ENCODE peak calls at places on chromosomes 6 and 20, in nine cellular contexts. E is GM12878, Y is H1, O is sigmoid colon, B is A549, G is K562, N is transverse colon, C is tibial nerve, A is suprapubic skin. Q is an unnamed sample.

GRCh38 chr6:83511901-83512681 is at the start of gene PRSS35:
- DNase-seq in B (peak; percentile 40), Y (peak; percentile 84), E (no peak), N (peak; percentile 38), C (no peak), A (no peak), O (no peak), G (peak; percentile 29), Q (peak; percentile 47)

GRCh38 chr6:97563529-97563928 is 280.5 kb upstream of the MMS22L start:
- DNase-seq in G (no peak), E (no peak), O (no peak), Y (no peak), N (no peak), A (no peak), C (no peak), B (no peak), Q (no peak)

GRCh38 chr20:23152308-23152892 is 66.3 kb upstream of the CD93 start:
- DNase-seq in B (no peak), O (peak; percentile 85), G (peak; percentile 61), N (peak; percentile 49), C (no peak), E (no peak), A (peak; percentile 84), Y (peak; percentile 27), Q (peak; percentile 49)

GRCh38 chr6:46677314-46677654 is 10.4 kb upstream of the TDRD6 start:
- DNase-seq in B (peak; percentile 9), N (no peak), Y (no peak), C (no peak), A (no peak), G (no peak), O (no peak), E (no peak), Q (no peak)

GRCh38 chr6:168791916-168792315 is 350.9 kb downstream of the SMOC2 start:
- DNase-seq in C (no peak), B (no peak), E (no peak), A (no peak), G (no peak), N (no peak), O (no peak), Y (no peak), Q (no peak)

GRCh38 chr6:85923013-85923430 is 280.3 kb upstream of the SYNCRIP start:
- DNase-seq in G (no peak), Y (peak; percentile 56), E (peak; percentile 13), O (no peak), B (peak; percentile 2), C (no peak), N (no peak), A (no peak), Q (no peak)

GRCh38 chr20:21586682-21587081 is 72.8 kb upstream of the NKX2-2 start:
- DNase-seq in Y (no peak), C (no peak), E (no peak), A (no peak), G (no peak), B (no peak), O (no peak), N (no peak), Q (no peak)

GRCh38 chr6:98657764-98658163 is 176.6 kb upstream of the POU3F2 start:
- DNase-seq in E (no peak), A (no peak), B (no peak), O (no peak), C (no peak), Y (no peak), G (no peak), N (no peak), Q (no peak)

GRCh38 chr6:97705568-97705967 is 422.6 kb upstream of the MMS22L start:
- DNase-seq in B (no peak), N (no peak), G (no peak), C (no peak), E (no peak), Y (peak; percentile 59), O (no peak), A (no peak), Q (no peak)

GRCh38 chr6:16819752-16820151 is 58.5 kb upstream of the ATXN1 start:
- DNase-seq in C (no peak), E (no peak), N (no peak), A (no peak), O (no peak), B (no peak), G (no peak), Y (no peak), Q (no peak)

GRCh38 chr6:163349001-163349680 is 65.4 kb upstream of the QKI start:
- DNase-seq in A (no peak), O (peak; percentile 78), Y (no peak), B (no peak), N (no peak), G (no peak), C (peak; percentile 45), E (no peak), Q (no peak)

GRCh38 chr20:52247548-52247947 is 56.0 kb upstream of the ZFP64 start:
- DNase-seq in Y (no peak), N (no peak), A (no peak), C (no peak), E (no peak), O (no peak), G (no peak), B (no peak), Q (no peak)

GRCh38 chr6:148223424-148223842 is 119.2 kb upstream of the SASH1 start:
- DNase-seq in Y (no peak), E (no peak), A (no peak), G (no peak), C (no peak), O (no peak), B (no peak), N (no peak), Q (no peak)

GRCh38 chr20:50977066-50978045 is 18.7 kb downstream of the MOCS3 start:
- DNase-seq in Y (no peak), C (no peak), A (no peak), G (no peak), O (no peak), N (no peak), E (no peak), B (no peak), Q (no peak)

GRCh38 chr20:53876470-53876869 is 193.9 kb downstream of the BCAS1 start:
- DNase-seq in B (no peak), E (no peak), O (no peak), N (no peak), C (no peak), A (no peak), Y (no peak), G (no peak), Q (no peak)

GRCh38 chr6:129329677-129330076 is 380.3 kb downstream of the ARHGAP18 start:
- DNase-seq in G (no peak), O (no peak), Y (no peak), C (no peak), E (no peak), A (no peak), B (no peak), N (no peak), Q (no peak)

GRCh38 chr20:17617212-17617867 is 47.5 kb downstream of the DSTN start:
- DNase-seq in E (no peak), A (no peak), C (no peak), N (peak; percentile 49), G (peak; percentile 65), Y (peak; percentile 88), B (peak; percentile 83), O (peak; percentile 87), Q (peak; percentile 65)
- TF ChIP-seq EP300 in E (no peak), A (no peak), C (no peak), N (no peak), G (no peak), Y (no peak), B (no peak), O (no peak), Q (no peak)

GRCh38 chr6:93784794-93785757 is 365.7 kb upstream of the EPHA7 start:
- DNase-seq in B (no peak), N (no peak), O (no peak), C (no peak), E (no peak), G (no peak), Y (no peak), A (no peak), Q (no peak)

DNA sequence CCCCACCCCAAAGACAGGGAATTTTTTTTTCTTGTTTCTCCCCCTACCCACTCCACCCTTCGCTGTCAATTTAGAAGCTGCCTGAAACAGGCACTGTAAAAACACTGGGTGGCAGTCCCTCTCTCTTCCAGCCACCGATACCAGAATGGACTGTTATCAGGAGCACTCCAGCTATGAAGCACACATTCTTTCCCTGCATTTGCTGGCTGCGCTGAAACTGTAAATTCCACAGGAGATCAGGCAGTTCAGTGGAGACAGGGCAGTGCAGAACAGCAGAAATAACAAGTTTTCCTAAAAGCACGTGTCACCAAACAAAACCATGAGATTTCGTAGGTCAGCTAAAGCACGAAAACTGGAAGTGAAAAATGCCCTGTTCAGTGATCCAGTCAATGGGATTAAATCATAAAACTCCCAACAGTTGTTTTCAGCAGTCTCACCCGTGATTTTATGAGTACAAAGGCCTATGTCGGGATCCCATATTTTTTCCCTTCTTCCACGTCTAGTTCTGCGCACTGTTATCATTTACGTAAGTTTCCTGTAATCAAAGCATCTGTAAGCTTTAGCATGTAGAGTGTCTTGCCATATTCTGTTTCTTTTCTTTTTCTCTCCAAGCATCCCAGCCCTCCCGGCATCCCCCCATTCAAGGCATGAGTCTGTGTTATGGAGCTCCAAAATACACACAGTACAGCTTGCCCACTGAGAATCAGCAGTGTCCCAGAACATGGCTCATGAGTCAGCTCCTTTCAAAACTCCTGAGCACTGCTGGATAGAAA is 359.9 kb upstream of the EPHA7 start:
- DNase-seq in O (no peak), E (no peak), Y (no peak), A (no peak), B (no peak), G (no peak), C (no peak), N (no peak), Q (no peak)
- TF ChIP-seq EP300 in O (no peak), E (no peak), Y (no peak), A (no peak), B (no peak), G (no peak), C (no peak), N (no peak), Q (no peak)

DNA sequence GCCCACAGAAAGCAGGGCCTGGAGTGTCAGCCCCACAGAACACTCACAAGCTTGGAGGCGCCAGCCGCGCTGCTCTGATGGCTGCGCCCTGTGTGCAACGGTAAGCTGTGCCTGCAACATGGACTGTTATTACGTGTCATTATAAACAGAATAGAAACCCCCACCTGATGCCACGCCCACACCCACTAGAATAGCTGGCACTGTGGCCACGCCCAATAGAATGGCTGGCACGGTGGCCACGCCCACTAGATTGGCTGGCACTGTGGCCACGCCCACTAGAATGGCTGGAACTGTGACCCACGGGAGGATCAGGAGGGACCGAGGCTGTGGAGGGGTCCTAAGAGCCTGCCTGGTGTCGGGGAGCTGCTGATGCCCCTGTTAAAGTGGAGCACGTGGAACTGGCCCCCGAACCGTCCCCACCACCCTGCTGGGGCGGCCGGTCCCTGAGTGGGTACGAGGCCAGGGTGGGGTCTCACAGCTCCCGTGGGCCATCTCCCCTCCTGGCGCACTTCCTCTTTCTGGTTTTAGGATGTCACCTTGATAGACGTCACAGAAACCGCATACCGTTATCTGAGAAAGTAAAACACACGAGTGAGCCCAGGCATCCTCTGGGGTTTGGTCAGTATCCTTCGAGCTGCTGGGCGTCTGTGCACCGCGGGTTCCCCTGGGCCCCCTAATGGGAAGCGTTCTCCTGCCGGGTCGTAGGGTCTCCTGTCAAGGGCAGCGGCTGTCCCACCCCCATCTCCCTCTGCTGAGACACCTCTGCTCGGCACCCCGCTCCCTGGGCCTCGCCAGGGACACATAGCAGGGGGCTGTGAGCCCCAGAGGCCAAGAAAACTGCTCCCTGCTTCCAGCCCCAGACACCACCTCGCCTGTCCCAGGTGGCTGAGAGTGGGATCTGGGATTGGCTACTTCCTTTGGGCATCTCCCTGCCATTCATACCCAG is 25.4 kb downstream of the SLC17A9 start:
- DNase-seq in O (no peak), C (no peak), B (peak; percentile 49), N (peak; percentile 79), Y (no peak), A (no peak), E (peak; percentile 71), G (peak; percentile 67), Q (peak; percentile 60)
- TF ChIP-seq EP300 in O (no peak), C (no peak), B (no peak), N (no peak), Y (no peak), A (no peak), E (peak; percentile 94), G (no peak), Q (no peak)

GRCh38 chr20:25309395-25310267 is 61.7 kb downstream of the PYGB start:
- DNase-seq in N (peak; percentile 77), C (peak; percentile 46), B (peak; percentile 87), Y (no peak), E (no peak), A (peak; percentile 77), G (peak; percentile 52), O (peak; percentile 84), Q (peak; percentile 53)
- TF ChIP-seq EP300 in N (no peak), C (no peak), B (peak; percentile 94), Y (no peak), E (no peak), A (no peak), G (no peak), O (no peak), Q (no peak)

Q was measured in stomach.